ENCODE peak calls at places on chromosomes 7 and 10, in seven cellular contexts. One of them, this sample, is unnamed.

GRCh38 chr10:120559800-120560199 is 102.8 kb downstream of the PLPP4 start:
- DNase-seq in RWPE1: no peak
- DNase-seq in stimulated activated CD4-positive, alpha-beta T cell treated with anti-CD3 and anti-CD28 coated beads, Interleukin-15, amount 100 ng/mL, for 1 hour: no peak
- DNase-seq in Right ventricle myocardium superior: no peak
- DNase-seq in activated CD4-positive, alpha-beta T cell treated with anti-CD3 and anti-CD28 coated beads, Interleukin-2, amount 50 U/mL, for 1 hour: no peak
- DNase-seq in T1000: no peak
- DNase-seq in occipital lobe: no peak
- DNase-seq in this sample: no peak

GRCh38 chr10:1203704-1204103 is 147.5 kb downstream of the WDR37 start:
- DNase-seq in activated CD4-positive, alpha-beta T cell treated with anti-CD3 and anti-CD28 coated beads, Interleukin-2, amount 50 U/mL, for 1 hour: no peak
- DNase-seq in stimulated activated CD4-positive, alpha-beta T cell treated with anti-CD3 and anti-CD28 coated beads, Interleukin-15, amount 100 ng/mL, for 1 hour: no peak
- DNase-seq in T1000: no peak
- DNase-seq in Right ventricle myocardium superior: no peak
- DNase-seq in occipital lobe: no peak
- DNase-seq in RWPE1: no peak
- DNase-seq in this sample: no peak

GRCh38 chr10:124145109-124145860 is 51.9 kb upstream of the CHST15 start:
- DNase-seq in activated CD4-positive, alpha-beta T cell treated with anti-CD3 and anti-CD28 coated beads, Interleukin-2, amount 50 U/mL, for 1 hour: no peak
- DNase-seq in occipital lobe: no peak
- DNase-seq in Right ventricle myocardium superior: peak
- DNase-seq in stimulated activated CD4-positive, alpha-beta T cell treated with anti-CD3 and anti-CD28 coated beads, Interleukin-15, amount 100 ng/mL, for 1 hour: no peak
- DNase-seq in T1000: no peak
- DNase-seq in RWPE1: no peak
- DNase-seq in this sample: peak

GRCh38 chr10:13788701-13789447 is 202.1 kb downstream of the PRPF18 start:
- DNase-seq in occipital lobe: peak
- DNase-seq in stimulated activated CD4-positive, alpha-beta T cell treated with anti-CD3 and anti-CD28 coated beads, Interleukin-15, amount 100 ng/mL, for 1 hour: no peak
- DNase-seq in RWPE1: no peak
- DNase-seq in T1000: no peak
- DNase-seq in Right ventricle myocardium superior: peak
- DNase-seq in activated CD4-positive, alpha-beta T cell treated with anti-CD3 and anti-CD28 coated beads, Interleukin-2, amount 50 U/mL, for 1 hour: no peak
- DNase-seq in this sample: peak

GRCh38 chr7:87204933-87205332 is 14.6 kb downstream of the TMEM243 start:
- DNase-seq in Right ventricle myocardium superior: no peak
- DNase-seq in T1000: no peak
- DNase-seq in occipital lobe: no peak
- DNase-seq in activated CD4-positive, alpha-beta T cell treated with anti-CD3 and anti-CD28 coated beads, Interleukin-2, amount 50 U/mL, for 1 hour: no peak
- DNase-seq in stimulated activated CD4-positive, alpha-beta T cell treated with anti-CD3 and anti-CD28 coated beads, Interleukin-15, amount 100 ng/mL, for 1 hour: no peak
- DNase-seq in RWPE1: no peak
- DNase-seq in this sample: no peak

GRCh38 chr7:115087437-115087836 is 165.5 kb downstream of the MDFIC start:
- DNase-seq in stimulated activated CD4-positive, alpha-beta T cell treated with anti-CD3 and anti-CD28 coated beads, Interleukin-15, amount 100 ng/mL, for 1 hour: no peak
- DNase-seq in RWPE1: peak
- DNase-seq in Right ventricle myocardium superior: no peak
- DNase-seq in occipital lobe: no peak
- DNase-seq in T1000: peak
- DNase-seq in activated CD4-positive, alpha-beta T cell treated with anti-CD3 and anti-CD28 coated beads, Interleukin-2, amount 50 U/mL, for 1 hour: no peak
- DNase-seq in this sample: no peak

GRCh38 chr10:86899670-86900276 is 57.6 kb downstream of the MMRN2 start:
- DNase-seq in activated CD4-positive, alpha-beta T cell treated with anti-CD3 and anti-CD28 coated beads, Interleukin-2, amount 50 U/mL, for 1 hour: peak
- DNase-seq in RWPE1: peak
- DNase-seq in Right ventricle myocardium superior: no peak
- DNase-seq in occipital lobe: peak
- DNase-seq in stimulated activated CD4-positive, alpha-beta T cell treated with anti-CD3 and anti-CD28 coated beads, Interleukin-15, amount 100 ng/mL, for 1 hour: no peak
- DNase-seq in T1000: no peak
- DNase-seq in this sample: peak

GRCh38 chr7:91436655-91437054 is 172.4 kb downstream of the FZD1 start:
- DNase-seq in occipital lobe: no peak
- DNase-seq in Right ventricle myocardium superior: no peak
- DNase-seq in RWPE1: no peak
- DNase-seq in stimulated activated CD4-positive, alpha-beta T cell treated with anti-CD3 and anti-CD28 coated beads, Interleukin-15, amount 100 ng/mL, for 1 hour: no peak
- DNase-seq in T1000: no peak
- DNase-seq in activated CD4-positive, alpha-beta T cell treated with anti-CD3 and anti-CD28 coated beads, Interleukin-2, amount 50 U/mL, for 1 hour: no peak
- DNase-seq in this sample: no peak

GRCh38 chr7:76372984-76373833 is 14.4 kb upstream of the YWHAG start:
- DNase-seq in stimulated activated CD4-positive, alpha-beta T cell treated with anti-CD3 and anti-CD28 coated beads, Interleukin-15, amount 100 ng/mL, for 1 hour: no peak
- DNase-seq in RWPE1: peak
- DNase-seq in T1000: no peak
- DNase-seq in occipital lobe: no peak
- DNase-seq in Right ventricle myocardium superior: no peak
- DNase-seq in activated CD4-positive, alpha-beta T cell treated with anti-CD3 and anti-CD28 coated beads, Interleukin-2, amount 50 U/mL, for 1 hour: no peak
- DNase-seq in this sample: no peak

GRCh38 chr7:28219793-28220192 is 39.2 kb upstream of the JAZF1 start:
- DNase-seq in stimulated activated CD4-positive, alpha-beta T cell treated with anti-CD3 and anti-CD28 coated beads, Interleukin-15, amount 100 ng/mL, for 1 hour: no peak
- DNase-seq in T1000: no peak
- DNase-seq in Right ventricle myocardium superior: no peak
- DNase-seq in activated CD4-positive, alpha-beta T cell treated with anti-CD3 and anti-CD28 coated beads, Interleukin-2, amount 50 U/mL, for 1 hour: no peak
- DNase-seq in occipital lobe: no peak
- DNase-seq in RWPE1: no peak
- DNase-seq in this sample: no peak

GRCh38 chr10:100519321-100520051 is at the start of gene SEC31B:
- DNase-seq in occipital lobe: peak
- DNase-seq in activated CD4-positive, alpha-beta T cell treated with anti-CD3 and anti-CD28 coated beads, Interleukin-2, amount 50 U/mL, for 1 hour: no peak
- DNase-seq in RWPE1: no peak
- DNase-seq in T1000: no peak
- DNase-seq in stimulated activated CD4-positive, alpha-beta T cell treated with anti-CD3 and anti-CD28 coated beads, Interleukin-15, amount 100 ng/mL, for 1 hour: no peak
- DNase-seq in Right ventricle myocardium superior: peak
- DNase-seq in this sample: no peak

GRCh38 chr10:24826022-24826421 is 102.3 kb upstream of the ARHGAP21 start:
- DNase-seq in RWPE1: peak
- DNase-seq in Right ventricle myocardium superior: no peak
- DNase-seq in activated CD4-positive, alpha-beta T cell treated with anti-CD3 and anti-CD28 coated beads, Interleukin-2, amount 50 U/mL, for 1 hour: no peak
- DNase-seq in stimulated activated CD4-positive, alpha-beta T cell treated with anti-CD3 and anti-CD28 coated beads, Interleukin-15, amount 100 ng/mL, for 1 hour: no peak
- DNase-seq in occipital lobe: no peak
- DNase-seq in T1000: no peak
- DNase-seq in this sample: no peak

GRCh38 chr10:101120884-101121660 is 10.0 kb upstream of the TLX1 start:
- DNase-seq in RWPE1: no peak
- DNase-seq in occipital lobe: no peak
- DNase-seq in Right ventricle myocardium superior: no peak
- DNase-seq in activated CD4-positive, alpha-beta T cell treated with anti-CD3 and anti-CD28 coated beads, Interleukin-2, amount 50 U/mL, for 1 hour: peak
- DNase-seq in stimulated activated CD4-positive, alpha-beta T cell treated with anti-CD3 and anti-CD28 coated beads, Interleukin-15, amount 100 ng/mL, for 1 hour: no peak
- DNase-seq in T1000: no peak
- DNase-seq in this sample: no peak

GRCh38 chr7:105277341-105277740 is 111.4 kb downstream of the SRPK2 start:
- DNase-seq in stimulated activated CD4-positive, alpha-beta T cell treated with anti-CD3 and anti-CD28 coated beads, Interleukin-15, amount 100 ng/mL, for 1 hour: no peak
- DNase-seq in T1000: no peak
- DNase-seq in occipital lobe: no peak
- DNase-seq in Right ventricle myocardium superior: no peak
- DNase-seq in activated CD4-positive, alpha-beta T cell treated with anti-CD3 and anti-CD28 coated beads, Interleukin-2, amount 50 U/mL, for 1 hour: no peak
- DNase-seq in RWPE1: peak
- DNase-seq in this sample: no peak

GRCh38 chr7:124764847-124765400 is 668 bp downstream of the GPR37 start:
- DNase-seq in stimulated activated CD4-positive, alpha-beta T cell treated with anti-CD3 and anti-CD28 coated beads, Interleukin-15, amount 100 ng/mL, for 1 hour: no peak
- DNase-seq in RWPE1: peak
- DNase-seq in activated CD4-positive, alpha-beta T cell treated with anti-CD3 and anti-CD28 coated beads, Interleukin-2, amount 50 U/mL, for 1 hour: peak
- DNase-seq in T1000: no peak
- DNase-seq in occipital lobe: no peak
- DNase-seq in Right ventricle myocardium superior: peak
- DNase-seq in this sample: no peak

GRCh38 chr10:12719365-12719764 is 282.1 kb downstream of the CCDC3 start:
- DNase-seq in activated CD4-positive, alpha-beta T cell treated with anti-CD3 and anti-CD28 coated beads, Interleukin-2, amount 50 U/mL, for 1 hour: no peak
- DNase-seq in Right ventricle myocardium superior: no peak
- DNase-seq in RWPE1: peak
- DNase-seq in occipital lobe: no peak
- DNase-seq in T1000: peak
- DNase-seq in stimulated activated CD4-positive, alpha-beta T cell treated with anti-CD3 and anti-CD28 coated beads, Interleukin-15, amount 100 ng/mL, for 1 hour: no peak
- DNase-seq in this sample: no peak

GRCh38 chr10:100568937-100569336 is 33.2 kb downstream of the HIF1AN start:
- DNase-seq in T1000: no peak
- DNase-seq in Right ventricle myocardium superior: no peak
- DNase-seq in RWPE1: no peak
- DNase-seq in activated CD4-positive, alpha-beta T cell treated with anti-CD3 and anti-CD28 coated beads, Interleukin-2, amount 50 U/mL, for 1 hour: no peak
- DNase-seq in occipital lobe: no peak
- DNase-seq in stimulated activated CD4-positive, alpha-beta T cell treated with anti-CD3 and anti-CD28 coated beads, Interleukin-15, amount 100 ng/mL, for 1 hour: no peak
- DNase-seq in this sample: no peak

GRCh38 chr7:155300641-155301452 is 3.2 kb downstream of the INSIG1 start:
- DNase-seq in stimulated activated CD4-positive, alpha-beta T cell treated with anti-CD3 and anti-CD28 coated beads, Interleukin-15, amount 100 ng/mL, for 1 hour: no peak
- DNase-seq in T1000: no peak
- DNase-seq in occipital lobe: no peak
- DNase-seq in activated CD4-positive, alpha-beta T cell treated with anti-CD3 and anti-CD28 coated beads, Interleukin-2, amount 50 U/mL, for 1 hour: no peak
- DNase-seq in RWPE1: no peak
- DNase-seq in Right ventricle myocardium superior: no peak
- DNase-seq in this sample: peak

GRCh38 chr10:14543904-14544210 is 213.1 kb upstream of the FRMD4A start:
- DNase-seq in activated CD4-positive, alpha-beta T cell treated with anti-CD3 and anti-CD28 coated beads, Interleukin-2, amount 50 U/mL, for 1 hour: no peak
- DNase-seq in RWPE1: no peak
- DNase-seq in occipital lobe: no peak
- DNase-seq in T1000: no peak
- DNase-seq in stimulated activated CD4-positive, alpha-beta T cell treated with anti-CD3 and anti-CD28 coated beads, Interleukin-15, amount 100 ng/mL, for 1 hour: no peak
- DNase-seq in Right ventricle myocardium superior: no peak
- DNase-seq in this sample: no peak

GRCh38 chr7:44797329-44798258 is 1.1 kb downstream of the PPIA start:
- DNase-seq in activated CD4-positive, alpha-beta T cell treated with anti-CD3 and anti-CD28 coated beads, Interleukin-2, amount 50 U/mL, for 1 hour: peak
- DNase-seq in T1000: peak
- DNase-seq in occipital lobe: peak
- DNase-seq in stimulated activated CD4-positive, alpha-beta T cell treated with anti-CD3 and anti-CD28 coated beads, Interleukin-15, amount 100 ng/mL, for 1 hour: peak
- DNase-seq in Right ventricle myocardium superior: peak
- DNase-seq in RWPE1: peak
- DNase-seq in this sample: peak

GRCh38 chr10:46312953-46313352 is 26.2 kb downstream of the ANTXRL start:
- DNase-seq in activated CD4-positive, alpha-beta T cell treated with anti-CD3 and anti-CD28 coated beads, Interleukin-2, amount 50 U/mL, for 1 hour: no peak
- DNase-seq in occipital lobe: no peak
- DNase-seq in RWPE1: no peak
- DNase-seq in Right ventricle myocardium superior: no peak
- DNase-seq in T1000: no peak
- DNase-seq in stimulated activated CD4-positive, alpha-beta T cell treated with anti-CD3 and anti-CD28 coated beads, Interleukin-15, amount 100 ng/mL, for 1 hour: no peak
- DNase-seq in this sample: no peak

GRCh38 chr10:103967433-103968142 is 648 bp downstream of the SLK start:
- DNase-seq in RWPE1: peak
- DNase-seq in occipital lobe: no peak
- DNase-seq in stimulated activated CD4-positive, alpha-beta T cell treated with anti-CD3 and anti-CD28 coated beads, Interleukin-15, amount 100 ng/mL, for 1 hour: no peak
- DNase-seq in T1000: peak
- DNase-seq in Right ventricle myocardium superior: no peak
- DNase-seq in activated CD4-positive, alpha-beta T cell treated with anti-CD3 and anti-CD28 coated beads, Interleukin-2, amount 50 U/mL, for 1 hour: peak
- DNase-seq in this sample: peak

GRCh38 chr7:36711256-36711655 is 13.0 kb downstream of the AOAH start:
- DNase-seq in T1000: no peak
- DNase-seq in activated CD4-positive, alpha-beta T cell treated with anti-CD3 and anti-CD28 coated beads, Interleukin-2, amount 50 U/mL, for 1 hour: no peak
- DNase-seq in RWPE1: no peak
- DNase-seq in stimulated activated CD4-positive, alpha-beta T cell treated with anti-CD3 and anti-CD28 coated beads, Interleukin-15, amount 100 ng/mL, for 1 hour: no peak
- DNase-seq in occipital lobe: no peak
- DNase-seq in Right ventricle myocardium superior: no peak
- DNase-seq in this sample: no peak

GRCh38 chr7:77330169-77330882 is 85.8 kb downstream of the GSAP start:
- DNase-seq in T1000: no peak
- DNase-seq in occipital lobe: no peak
- DNase-seq in Right ventricle myocardium superior: no peak
- DNase-seq in stimulated activated CD4-positive, alpha-beta T cell treated with anti-CD3 and anti-CD28 coated beads, Interleukin-15, amount 100 ng/mL, for 1 hour: no peak
- DNase-seq in RWPE1: no peak
- DNase-seq in activated CD4-positive, alpha-beta T cell treated with anti-CD3 and anti-CD28 coated beads, Interleukin-2, amount 50 U/mL, for 1 hour: no peak
- DNase-seq in this sample: no peak

GRCh38 chr10:22720667-22721066 is 6.3 kb upstream of the PIP4K2A start:
- DNase-seq in T1000: no peak
- DNase-seq in occipital lobe: no peak
- DNase-seq in Right ventricle myocardium superior: no peak
- DNase-seq in activated CD4-positive, alpha-beta T cell treated with anti-CD3 and anti-CD28 coated beads, Interleukin-2, amount 50 U/mL, for 1 hour: no peak
- DNase-seq in RWPE1: no peak
- DNase-seq in stimulated activated CD4-positive, alpha-beta T cell treated with anti-CD3 and anti-CD28 coated beads, Interleukin-15, amount 100 ng/mL, for 1 hour: no peak
- DNase-seq in this sample: no peak

GRCh38 chr10:72062341-72062740 is 26.0 kb downstream of the SPOCK2 start:
- DNase-seq in T1000: no peak
- DNase-seq in Right ventricle myocardium superior: no peak
- DNase-seq in RWPE1: no peak
- DNase-seq in stimulated activated CD4-positive, alpha-beta T cell treated with anti-CD3 and anti-CD28 coated beads, Interleukin-15, amount 100 ng/mL, for 1 hour: no peak
- DNase-seq in activated CD4-positive, alpha-beta T cell treated with anti-CD3 and anti-CD28 coated beads, Interleukin-2, amount 50 U/mL, for 1 hour: no peak
- DNase-seq in occipital lobe: no peak
- DNase-seq in this sample: no peak

GRCh38 chr10:110775406-110775805 is 96.3 kb upstream of the PDCD4 start:
- DNase-seq in occipital lobe: no peak
- DNase-seq in Right ventricle myocardium superior: no peak
- DNase-seq in activated CD4-positive, alpha-beta T cell treated with anti-CD3 and anti-CD28 coated beads, Interleukin-2, amount 50 U/mL, for 1 hour: no peak
- DNase-seq in T1000: no peak
- DNase-seq in RWPE1: no peak
- DNase-seq in stimulated activated CD4-positive, alpha-beta T cell treated with anti-CD3 and anti-CD28 coated beads, Interleukin-15, amount 100 ng/mL, for 1 hour: no peak
- DNase-seq in this sample: no peak

GRCh38 chr7:127654404-127655392 is 2.7 kb downstream of the SND1 start:
- DNase-seq in Right ventricle myocardium superior: no peak
- DNase-seq in RWPE1: no peak
- DNase-seq in T1000: no peak
- DNase-seq in stimulated activated CD4-positive, alpha-beta T cell treated with anti-CD3 and anti-CD28 coated beads, Interleukin-15, amount 100 ng/mL, for 1 hour: no peak
- DNase-seq in activated CD4-positive, alpha-beta T cell treated with anti-CD3 and anti-CD28 coated beads, Interleukin-2, amount 50 U/mL, for 1 hour: no peak
- DNase-seq in occipital lobe: no peak
- DNase-seq in this sample: no peak

GRCh38 chr7:151679073-151679708 is 159.5 kb upstream of the RHEB start:
- DNase-seq in stimulated activated CD4-positive, alpha-beta T cell treated with anti-CD3 and anti-CD28 coated beads, Interleukin-15, amount 100 ng/mL, for 1 hour: no peak
- DNase-seq in Right ventricle myocardium superior: no peak
- DNase-seq in T1000: no peak
- DNase-seq in RWPE1: no peak
- DNase-seq in activated CD4-positive, alpha-beta T cell treated with anti-CD3 and anti-CD28 coated beads, Interleukin-2, amount 50 U/mL, for 1 hour: no peak
- DNase-seq in occipital lobe: no peak
- DNase-seq in this sample: no peak

GRCh38 chr7:104209063-104209462 is 1.2 kb upstream of the ORC5 start:
- DNase-seq in RWPE1: no peak
- DNase-seq in Right ventricle myocardium superior: no peak
- DNase-seq in activated CD4-positive, alpha-beta T cell treated with anti-CD3 and anti-CD28 coated beads, Interleukin-2, amount 50 U/mL, for 1 hour: no peak
- DNase-seq in stimulated activated CD4-positive, alpha-beta T cell treated with anti-CD3 and anti-CD28 coated beads, Interleukin-15, amount 100 ng/mL, for 1 hour: no peak
- DNase-seq in T1000: no peak
- DNase-seq in occipital lobe: no peak
- DNase-seq in this sample: no peak

GRCh38 chr10:69320521-69320920 is 42.2 kb downstream of the HK1 start:
- DNase-seq in RWPE1: no peak
- DNase-seq in Right ventricle myocardium superior: no peak
- DNase-seq in stimulated activated CD4-positive, alpha-beta T cell treated with anti-CD3 and anti-CD28 coated beads, Interleukin-15, amount 100 ng/mL, for 1 hour: no peak
- DNase-seq in T1000: no peak
- DNase-seq in occipital lobe: no peak
- DNase-seq in activated CD4-positive, alpha-beta T cell treated with anti-CD3 and anti-CD28 coated beads, Interleukin-2, amount 50 U/mL, for 1 hour: no peak
- DNase-seq in this sample: no peak